ENCODE peak calls at places on chromosomes 13 and 19, in seven cellular contexts. K is tibial artery, L is RWPE2, E is stomach, C is left ventricle myocardium inferior, D is osteoblast, V is breast epithelium. W is an unnamed sample.

GRCh38 chr13:48505597-48506091 is 27.2 kb downstream of the RCBTB2 start:
- DNase-seq in C (no peak), L (no peak), E (no peak), V (no peak), K (peak), D (no peak), W (no peak)

GRCh38 chr19:53868091-53868891 is 608 bp downstream of the MYADM start:
- DNase-seq in D (peak), V (peak), C (peak), E (peak), K (peak), L (peak), W (peak)

GRCh38 chr19:38252935-38253691 is 3.1 kb downstream of the PPP1R14A start:
- DNase-seq in K (peak), V (no peak), L (no peak), C (peak), E (peak), D (peak), W (no peak)

GRCh38 chr13:59126474-59126873 is 1037.3 kb downstream of the DIAPH3 start:
- DNase-seq in L (no peak), C (no peak), E (no peak), V (no peak), K (no peak), D (no peak), W (no peak)

GRCh38 chr19:43229315-43229714 is 23.9 kb upstream of the PSG4 start:
- DNase-seq in V (no peak), K (no peak), E (no peak), D (no peak), C (no peak), L (no peak), W (no peak)

GRCh38 chr13:85896516-85897450 is 97.6 kb upstream of the SLITRK6 start:
- DNase-seq in V (no peak), L (no peak), D (no peak), K (no peak), E (no peak), C (no peak), W (no peak)

GRCh38 chr13:23350009-23350408 is 83.5 kb downstream of the SACS start:
- DNase-seq in C (no peak), V (no peak), E (no peak), L (no peak), K (no peak), D (no peak), W (no peak)

GRCh38 chr13:80204642-80205041 is 136.3 kb downstream of the SPRY2 start:
- DNase-seq in K (no peak), E (no peak), L (no peak), C (no peak), D (no peak), V (no peak), W (no peak)

GRCh38 chr19:48395170-48395455 is 1.6 kb downstream of the GRIN2D start:
- DNase-seq in L (no peak), D (peak), V (no peak), K (no peak), C (no peak), E (no peak), W (no peak)

GRCh38 chr13:66534561-66534960 is 695.6 kb downstream of the PCDH9 start:
- DNase-seq in D (no peak), C (no peak), K (no peak), V (no peak), E (no peak), L (no peak), W (no peak)

GRCh38 chr13:84400711-84401110 is 518.4 kb upstream of the SLITRK1 start:
- DNase-seq in V (no peak), D (peak), E (no peak), K (no peak), L (no peak), C (no peak), W (no peak)

GRCh38 chr13:25249001-25249543 is 38.2 kb downstream of the MTMR6 start:
- DNase-seq in C (no peak), D (no peak), L (no peak), V (no peak), E (no peak), K (no peak), W (no peak)

GRCh38 chr13:112652512-112653458 is 37.1 kb upstream of the ATP11A start:
- DNase-seq in D (no peak), K (no peak), L (no peak), V (peak), E (no peak), C (no peak), W (no peak)

DNA sequence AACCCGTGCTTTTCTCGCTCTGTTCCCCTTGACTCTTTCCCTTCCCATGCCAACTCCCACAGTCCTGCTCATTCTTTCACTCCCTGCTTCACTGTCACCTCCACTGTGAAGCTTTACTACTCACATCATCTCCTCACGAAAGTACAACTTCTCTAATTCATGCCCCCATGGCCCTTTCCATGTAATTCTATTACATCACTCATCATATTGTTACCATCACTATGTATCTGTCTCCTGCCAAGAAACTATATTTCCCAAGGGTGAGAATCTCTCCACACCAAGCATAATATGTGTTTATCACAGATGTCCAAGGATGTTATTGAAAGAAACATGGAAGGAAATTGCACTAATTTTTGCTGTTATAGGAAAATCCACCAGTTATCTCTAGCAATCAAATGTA is 37.2 kb upstream of the LRCH1 start:
- DNase-seq in L (no peak), E (no peak), V (no peak), C (no peak), K (no peak), D (peak), W (no peak)
- H3K27ac ChIP-seq in L (no peak), E (no peak), V (no peak), C (no peak), K (no peak), D (no peak), W (no peak)

GRCh38 chr13:27961227-27962085 is 7.7 kb downstream of the CDX2 start:
- DNase-seq in K (no peak), V (no peak), D (peak), C (no peak), L (no peak), E (no peak), W (peak)

GRCh38 chr13:27958928-27959539 is 10.1 kb downstream of the CDX2 start:
- DNase-seq in V (no peak), C (no peak), K (no peak), L (no peak), D (peak), E (no peak), W (peak)

GRCh38 chr13:27962128-27962841 is 6.8 kb downstream of the CDX2 start:
- DNase-seq in D (no peak), L (no peak), C (no peak), V (no peak), E (no peak), K (no peak), W (peak)

GRCh38 chr13:27959976-27960361 is 9.1 kb downstream of the CDX2 start:
- DNase-seq in D (no peak), C (no peak), L (no peak), E (no peak), V (no peak), K (no peak), W (no peak)

DNA sequence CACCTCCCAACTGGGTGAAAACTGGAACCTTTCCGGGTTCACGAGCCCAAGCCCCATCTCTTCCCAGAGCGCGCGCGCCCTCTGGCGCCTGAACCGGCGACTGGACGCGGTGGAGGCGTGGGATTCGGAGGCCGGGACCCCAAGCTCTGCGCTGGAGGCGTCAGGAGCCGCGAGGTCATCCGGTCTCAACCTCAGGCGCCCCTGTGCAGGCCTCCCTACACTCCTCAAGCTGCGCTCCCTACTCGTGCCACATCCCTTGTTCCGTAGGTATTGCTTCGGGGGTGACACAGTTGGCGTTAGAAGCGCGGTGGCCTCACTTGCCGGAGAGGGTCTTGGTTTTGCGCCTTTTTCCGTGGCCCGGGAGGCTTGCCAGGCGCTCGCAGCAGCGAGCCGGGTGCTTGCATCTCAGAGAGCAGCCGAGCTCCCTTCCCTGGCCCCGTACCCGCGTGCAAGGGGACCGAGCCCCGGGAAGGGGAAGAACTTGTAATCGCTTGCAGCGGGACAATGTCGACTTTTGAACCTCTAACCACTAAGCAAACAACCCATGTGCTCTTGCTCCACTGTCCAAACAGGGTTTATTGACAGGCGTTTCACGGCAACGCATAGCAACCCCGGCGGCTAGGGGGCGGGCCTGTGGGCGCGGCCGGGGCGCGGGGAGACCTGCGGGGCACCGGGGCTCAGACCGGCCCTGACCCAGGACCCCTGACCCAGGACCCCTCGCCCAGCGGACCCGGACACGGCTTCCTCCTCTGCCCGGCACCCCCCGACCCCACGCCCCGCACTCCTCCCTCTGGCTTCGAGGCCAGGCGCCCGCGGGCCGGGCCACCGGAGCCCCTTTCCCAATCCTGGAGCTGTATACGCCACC is 8.5 kb downstream of the CDX2 start:
- DNase-seq in C (peak), L (no peak), V (peak), D (peak), E (peak), K (no peak), W (peak)
- H3K4me3 ChIP-seq in C (peak), L (no peak), V (peak), D (peak), E (peak), K (peak), W (peak)

DNA sequence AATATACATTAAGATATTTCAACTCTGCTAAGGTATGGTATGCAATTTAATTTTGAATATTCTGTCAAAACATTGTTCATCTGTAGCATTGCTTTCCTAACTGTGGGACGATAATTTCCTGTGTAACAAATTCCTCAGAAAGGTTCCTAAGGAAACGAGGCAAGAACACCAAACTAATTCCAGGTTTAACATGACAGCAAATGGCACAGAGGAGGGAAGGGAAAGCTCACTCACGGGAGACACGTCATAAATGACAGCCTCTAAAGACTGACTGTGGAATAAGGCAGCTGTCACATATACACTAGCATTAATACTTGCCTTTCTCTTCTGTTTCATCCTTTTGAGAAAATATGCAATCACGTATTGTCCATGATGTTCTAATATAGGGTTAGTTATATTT is 380.6 kb downstream of the LIG4 start:
- DNase-seq in C (no peak), E (no peak), L (no peak), K (no peak), V (no peak), D (no peak), W (no peak)
- H3K27ac ChIP-seq in C (no peak), E (no peak), L (no peak), K (no peak), V (no peak), D (peak), W (no peak)

GRCh38 chr19:47097396-47098217 is 16.0 kb downstream of the ZC3H4 start:
- DNase-seq in C (peak), K (peak), D (peak), E (peak), L (no peak), V (no peak), W (peak)
- H3K4me3 ChIP-seq in C (peak), K (peak), D (peak), E (no peak), L (no peak), V (peak), W (no peak)

GRCh38 chr19:49398931-49399330 is 10.9 kb downstream of the KASH5 start:
- DNase-seq in E (no peak), D (no peak), C (no peak), V (no peak), K (no peak), L (no peak), W (no peak)
- H3K27ac ChIP-seq in E (no peak), D (no peak), C (no peak), V (no peak), K (no peak), L (no peak), W (no peak)

GRCh38 chr13:49607761-49608160 is 20.5 kb upstream of the ARL11 start:
- DNase-seq in V (no peak), L (no peak), K (no peak), C (no peak), D (no peak), E (no peak), W (no peak)

GRCh38 chr13:49604570-49604969 is 19.2 kb upstream of the RCBTB1 start:
- DNase-seq in K (no peak), D (no peak), C (no peak), V (no peak), E (no peak), L (no peak), W (no peak)

GRCh38 chr13:49608932-49609331 is 19.4 kb upstream of the ARL11 start:
- DNase-seq in D (no peak), L (no peak), C (no peak), V (no peak), E (no peak), K (no peak), W (no peak)

GRCh38 chr13:49610176-49610575 is 18.1 kb upstream of the ARL11 start:
- DNase-seq in E (no peak), K (no peak), C (no peak), L (no peak), D (no peak), V (no peak), W (no peak)

GRCh38 chr13:49606747-49607648 is 21.3 kb upstream of the ARL11 start:
- DNase-seq in K (peak), D (peak), L (peak), C (peak), V (peak), E (peak), W (peak)
- H3K4me3 ChIP-seq in K (peak), D (peak), L (no peak), C (peak), V (peak), E (peak), W (peak)

GRCh38 chr19:50476943-50477264 is 256 bp upstream of the GARIN5A start:
- DNase-seq in D (no peak), C (no peak), K (no peak), L (no peak), E (no peak), V (no peak), W (no peak)

GRCh38 chr19:50475101-50475568 is 1.2 kb upstream of the EMC10 start:
- DNase-seq in V (no peak), E (no peak), K (no peak), L (no peak), C (no peak), D (no peak), W (no peak)

GRCh38 chr19:50477751-50478515 is 1.3 kb upstream of the GARIN5A start:
- DNase-seq in V (no peak), K (no peak), E (no peak), C (no peak), D (no peak), L (no peak), W (no peak)

GRCh38 chr19:50475736-50476223 is 527 bp upstream of the EMC10 start:
- DNase-seq in C (no peak), E (no peak), V (no peak), L (no peak), D (no peak), K (no peak), W (no peak)

GRCh38 chr19:50476224-50476942 is at the start of the genes EMC10 and GARIN5A:
- DNase-seq in L (peak), E (peak), K (peak), D (peak), V (peak), C (peak), W (peak)
- H3K27ac ChIP-seq in L (peak), E (peak), K (peak), D (peak), V (peak), C (peak), W (peak)

GRCh38 chr19:2609389-2610116 is 92.9 kb downstream of the GNG7 start:
- DNase-seq in C (peak), E (no peak), V (no peak), L (no peak), D (no peak), K (no peak), W (no peak)

GRCh38 chr19:2612619-2613249 is 89.8 kb downstream of the GNG7 start:
- DNase-seq in D (no peak), V (no peak), E (no peak), L (no peak), K (peak), C (peak), W (no peak)

GRCh38 chr19:2610637-2611482 is 91.6 kb downstream of the GNG7 start:
- DNase-seq in D (peak), V (peak), L (peak), E (peak), C (peak), K (peak), W (peak)

GRCh38 chr19:2613507-2614295 is 88.8 kb downstream of the GNG7 start:
- DNase-seq in D (peak), L (no peak), K (peak), E (peak), V (no peak), C (peak), W (no peak)

GRCh38 chr19:2611483-2612464 is 90.7 kb downstream of the GNG7 start:
- DNase-seq in L (no peak), C (peak), V (no peak), D (no peak), K (no peak), E (no peak), W (no peak)
- H3K4me3 ChIP-seq in L (no peak), C (no peak), V (peak), D (no peak), K (no peak), E (no peak), W (no peak)

GRCh38 chr19:16064209-16064889 is 11.9 kb upstream of the TPM4 start:
- DNase-seq in C (no peak), E (no peak), V (no peak), K (no peak), L (no peak), D (no peak), W (no peak)
- H3K27ac ChIP-seq in C (no peak), E (peak), V (peak), K (peak), L (peak), D (peak), W (no peak)

DNA sequence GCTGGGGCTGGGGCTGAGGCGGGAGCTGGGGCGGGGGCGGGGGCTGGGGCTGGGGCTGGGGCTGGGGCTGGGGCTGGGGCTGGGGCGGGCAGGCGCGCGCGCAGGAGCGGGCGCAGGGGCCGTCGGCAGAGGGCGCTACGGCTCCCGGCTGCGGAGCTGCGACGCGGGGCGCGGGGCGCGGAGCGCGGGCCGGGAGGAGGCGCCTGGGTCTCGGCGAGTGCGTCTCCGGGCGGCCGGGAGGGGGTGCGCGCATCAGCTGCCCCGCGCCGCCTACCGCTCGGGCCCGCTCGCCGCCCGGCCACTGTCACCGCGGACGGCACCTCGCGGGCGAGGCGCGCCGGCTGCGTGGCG is 416 bp upstream of the MTUS2 start:
- DNase-seq in V (no peak), K (no peak), L (no peak), E (peak), D (peak), C (peak), W (peak)
- H3K4me3 ChIP-seq in V (peak), K (peak), L (peak), E (peak), D (no peak), C (peak), W (no peak)